ENCODE peak calls at places on chromosome 21, in nine cellular contexts. One of them, this sample, is unnamed.

GRCh38 chr21:38743772-38744529 is 61.8 kb upstream of the ETS2 start:
- DNase-seq in effector memory CD4-positive, alpha-beta T cell: no peak
- DNase-seq in neural progenitor cell: no peak
- DNase-seq in gastrocnemius medialis: no peak
- DNase-seq in CD8-positive, alpha-beta memory T cell: no peak
- DNase-seq in lower lobe of right lung: no peak
- DNase-seq in tibial artery: no peak
- DNase-seq in MM.1S: no peak
- DNase-seq in mesenchymal stem cell: peak; percentile 65
- DNase-seq in this sample: no peak

GRCh38 chr21:29359718-29360117 is 61.0 kb downstream of the BACH1 start:
- DNase-seq in effector memory CD4-positive, alpha-beta T cell: no peak
- DNase-seq in neural progenitor cell: no peak
- DNase-seq in gastrocnemius medialis: no peak
- DNase-seq in CD8-positive, alpha-beta memory T cell: no peak
- DNase-seq in lower lobe of right lung: no peak
- DNase-seq in tibial artery: no peak
- DNase-seq in MM.1S: no peak
- DNase-seq in mesenchymal stem cell: no peak
- DNase-seq in this sample: no peak

GRCh38 chr21:28069446-28069845 is 923.2 kb downstream of the LTN1 start:
- DNase-seq in effector memory CD4-positive, alpha-beta T cell: no peak
- DNase-seq in neural progenitor cell: peak; percentile 57
- DNase-seq in gastrocnemius medialis: no peak
- DNase-seq in CD8-positive, alpha-beta memory T cell: no peak
- DNase-seq in lower lobe of right lung: no peak
- DNase-seq in tibial artery: no peak
- DNase-seq in MM.1S: no peak
- DNase-seq in mesenchymal stem cell: peak; percentile 31
- DNase-seq in this sample: no peak

GRCh38 chr21:39000496-39000895 is 182.8 kb downstream of the PSMG1 start:
- DNase-seq in effector memory CD4-positive, alpha-beta T cell: no peak
- DNase-seq in neural progenitor cell: no peak
- DNase-seq in gastrocnemius medialis: no peak
- DNase-seq in CD8-positive, alpha-beta memory T cell: no peak
- DNase-seq in lower lobe of right lung: no peak
- DNase-seq in tibial artery: no peak
- DNase-seq in MM.1S: no peak
- DNase-seq in mesenchymal stem cell: peak; percentile 18
- DNase-seq in this sample: no peak

GRCh38 chr21:43827015-43827611 is 37.7 kb downstream of the RRP1 start:
- DNase-seq in effector memory CD4-positive, alpha-beta T cell: no peak
- DNase-seq in neural progenitor cell: no peak
- DNase-seq in gastrocnemius medialis: peak; percentile 81
- DNase-seq in CD8-positive, alpha-beta memory T cell: no peak
- DNase-seq in lower lobe of right lung: no peak
- DNase-seq in tibial artery: no peak
- DNase-seq in MM.1S: no peak
- DNase-seq in mesenchymal stem cell: peak; percentile 61
- DNase-seq in this sample: no peak

GRCh38 chr21:37474342-37474741 is 107.8 kb downstream of the DYRK1A start:
- DNase-seq in effector memory CD4-positive, alpha-beta T cell: no peak
- DNase-seq in neural progenitor cell: no peak
- DNase-seq in gastrocnemius medialis: no peak
- DNase-seq in CD8-positive, alpha-beta memory T cell: no peak
- DNase-seq in lower lobe of right lung: no peak
- DNase-seq in tibial artery: no peak
- DNase-seq in MM.1S: no peak
- DNase-seq in mesenchymal stem cell: no peak
- DNase-seq in this sample: no peak

GRCh38 chr21:44294391-44295162 is 5.3 kb upstream of the PFKL start:
- DNase-seq in effector memory CD4-positive, alpha-beta T cell: no peak
- DNase-seq in neural progenitor cell: no peak
- DNase-seq in gastrocnemius medialis: peak; percentile 37
- DNase-seq in CD8-positive, alpha-beta memory T cell: no peak
- DNase-seq in lower lobe of right lung: no peak
- DNase-seq in tibial artery: no peak
- DNase-seq in MM.1S: no peak
- DNase-seq in mesenchymal stem cell: no peak
- DNase-seq in this sample: no peak

GRCh38 chr21:43574741-43575465 is 84.4 kb downstream of the HSF2BP start:
- DNase-seq in effector memory CD4-positive, alpha-beta T cell: no peak
- DNase-seq in neural progenitor cell: no peak
- DNase-seq in gastrocnemius medialis: peak; percentile 39
- DNase-seq in CD8-positive, alpha-beta memory T cell: no peak
- DNase-seq in lower lobe of right lung: peak; percentile 70
- DNase-seq in tibial artery: peak; percentile 88
- DNase-seq in MM.1S: no peak
- DNase-seq in mesenchymal stem cell: no peak
- DNase-seq in this sample: peak; percentile 50

GRCh38 chr21:29601072-29601471 is 302.4 kb downstream of the BACH1 start:
- DNase-seq in effector memory CD4-positive, alpha-beta T cell: no peak
- DNase-seq in neural progenitor cell: no peak
- DNase-seq in gastrocnemius medialis: no peak
- DNase-seq in CD8-positive, alpha-beta memory T cell: no peak
- DNase-seq in lower lobe of right lung: no peak
- DNase-seq in tibial artery: no peak
- DNase-seq in MM.1S: no peak
- DNase-seq in mesenchymal stem cell: no peak
- DNase-seq in this sample: no peak

GRCh38 chr21:18114735-18115134 is 129.9 kb upstream of the CHODL start:
- DNase-seq in effector memory CD4-positive, alpha-beta T cell: no peak
- DNase-seq in neural progenitor cell: no peak
- DNase-seq in gastrocnemius medialis: no peak
- DNase-seq in CD8-positive, alpha-beta memory T cell: no peak
- DNase-seq in lower lobe of right lung: no peak
- DNase-seq in tibial artery: no peak
- DNase-seq in MM.1S: no peak
- DNase-seq in mesenchymal stem cell: peak; percentile 75
- DNase-seq in this sample: no peak

GRCh38 chr21:17461582-17461981 is 51.3 kb upstream of the CXADR start:
- DNase-seq in effector memory CD4-positive, alpha-beta T cell: no peak
- DNase-seq in neural progenitor cell: no peak
- DNase-seq in gastrocnemius medialis: no peak
- DNase-seq in CD8-positive, alpha-beta memory T cell: no peak
- DNase-seq in lower lobe of right lung: no peak
- DNase-seq in tibial artery: no peak
- DNase-seq in MM.1S: no peak
- DNase-seq in mesenchymal stem cell: peak; percentile 59
- DNase-seq in this sample: no peak

GRCh38 chr21:38380391-38381137 is 117.7 kb downstream of the ERG start:
- DNase-seq in effector memory CD4-positive, alpha-beta T cell: no peak
- DNase-seq in neural progenitor cell: no peak
- DNase-seq in gastrocnemius medialis: no peak
- DNase-seq in CD8-positive, alpha-beta memory T cell: no peak
- DNase-seq in lower lobe of right lung: no peak
- DNase-seq in tibial artery: no peak
- DNase-seq in MM.1S: no peak
- DNase-seq in mesenchymal stem cell: peak; percentile 28
- DNase-seq in this sample: no peak

GRCh38 chr21:23578027-23578426 is 2029.3 kb downstream of the MRPL39 start:
- DNase-seq in effector memory CD4-positive, alpha-beta T cell: no peak
- DNase-seq in neural progenitor cell: no peak
- DNase-seq in gastrocnemius medialis: no peak
- DNase-seq in CD8-positive, alpha-beta memory T cell: no peak
- DNase-seq in lower lobe of right lung: no peak
- DNase-seq in tibial artery: no peak
- DNase-seq in MM.1S: no peak
- DNase-seq in mesenchymal stem cell: no peak
- DNase-seq in this sample: no peak

GRCh38 chr21:18220498-18220897 is 24.1 kb upstream of the CHODL start:
- DNase-seq in effector memory CD4-positive, alpha-beta T cell: no peak
- DNase-seq in neural progenitor cell: no peak
- DNase-seq in gastrocnemius medialis: no peak
- DNase-seq in CD8-positive, alpha-beta memory T cell: no peak
- DNase-seq in lower lobe of right lung: no peak
- DNase-seq in tibial artery: no peak
- DNase-seq in MM.1S: no peak
- DNase-seq in mesenchymal stem cell: no peak
- DNase-seq in this sample: no peak

GRCh38 chr21:20308586-20308985 is 689.6 kb upstream of the NCAM2 start:
- DNase-seq in effector memory CD4-positive, alpha-beta T cell: no peak
- DNase-seq in neural progenitor cell: no peak
- DNase-seq in gastrocnemius medialis: no peak
- DNase-seq in CD8-positive, alpha-beta memory T cell: no peak
- DNase-seq in lower lobe of right lung: no peak
- DNase-seq in tibial artery: no peak
- DNase-seq in MM.1S: no peak
- DNase-seq in mesenchymal stem cell: no peak
- DNase-seq in this sample: no peak

GRCh38 chr21:43893536-43894205 is 28.6 kb downstream of the AGPAT3 start:
- DNase-seq in effector memory CD4-positive, alpha-beta T cell: no peak
- DNase-seq in neural progenitor cell: no peak
- DNase-seq in gastrocnemius medialis: no peak
- DNase-seq in CD8-positive, alpha-beta memory T cell: no peak
- DNase-seq in lower lobe of right lung: no peak
- DNase-seq in tibial artery: no peak
- DNase-seq in MM.1S: no peak
- DNase-seq in mesenchymal stem cell: no peak
- DNase-seq in this sample: no peak

GRCh38 chr21:31860851-31861250 is 12.0 kb upstream of the HUNK start:
- DNase-seq in effector memory CD4-positive, alpha-beta T cell: no peak
- DNase-seq in neural progenitor cell: no peak
- DNase-seq in gastrocnemius medialis: no peak
- DNase-seq in CD8-positive, alpha-beta memory T cell: no peak
- DNase-seq in lower lobe of right lung: no peak
- DNase-seq in tibial artery: no peak
- DNase-seq in MM.1S: no peak
- DNase-seq in mesenchymal stem cell: no peak
- DNase-seq in this sample: no peak
- H3K36me3 ChIP-seq in effector memory CD4-positive, alpha-beta T cell: no peaks in the 10 kb centered on the region
- H3K36me3 ChIP-seq in neural progenitor cell: no peaks in the 10 kb centered on the region
- H3K36me3 ChIP-seq in gastrocnemius medialis: no peaks in the 10 kb centered on the region
- H3K36me3 ChIP-seq in CD8-positive, alpha-beta memory T cell: no peaks in the 10 kb centered on the region
- H3K36me3 ChIP-seq in lower lobe of right lung: no peaks in the 10 kb centered on the region
- H3K36me3 ChIP-seq in tibial artery: no peaks in the 10 kb centered on the region
- H3K36me3 ChIP-seq in MM.1S: no peaks in the 10 kb centered on the region
- H3K36me3 ChIP-seq in mesenchymal stem cell: no peaks in the 10 kb centered on the region
- H3K36me3 ChIP-seq in this sample: no peaks in the 10 kb centered on the region

DNA sequence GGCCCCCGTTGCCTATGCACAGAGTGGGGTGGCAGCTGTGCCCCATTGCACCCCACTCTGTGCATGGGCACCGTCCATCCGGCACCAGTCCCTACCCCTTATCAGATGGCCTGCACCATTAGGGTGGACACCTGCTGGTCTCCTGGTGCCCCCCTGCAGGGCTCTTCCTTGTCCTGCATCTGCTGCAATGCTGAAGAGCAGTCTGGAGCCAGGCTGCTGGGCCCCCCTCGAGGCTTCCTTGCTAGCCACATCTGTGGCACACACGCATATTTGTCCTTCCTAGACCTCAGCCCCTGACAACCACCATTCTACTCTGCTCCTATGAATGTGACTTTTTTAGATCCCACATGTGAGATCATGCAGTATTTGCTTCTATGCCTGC is 56.4 kb downstream of the COL18A1 start:
- DNase-seq in effector memory CD4-positive, alpha-beta T cell: no peak
- DNase-seq in neural progenitor cell: no peak
- DNase-seq in gastrocnemius medialis: no peak
- DNase-seq in CD8-positive, alpha-beta memory T cell: no peak
- DNase-seq in lower lobe of right lung: no peak
- DNase-seq in tibial artery: no peak
- DNase-seq in MM.1S: no peak
- DNase-seq in mesenchymal stem cell: peak; percentile 20
- DNase-seq in this sample: no peak
- H3K36me3 ChIP-seq in effector memory CD4-positive, alpha-beta T cell: no peaks in the 10 kb centered on the region
- H3K36me3 ChIP-seq in neural progenitor cell: peaks cover 8% of the 10 kb centered on the region
- H3K36me3 ChIP-seq in gastrocnemius medialis: no peaks in the 10 kb centered on the region
- H3K36me3 ChIP-seq in CD8-positive, alpha-beta memory T cell: no peaks in the 10 kb centered on the region
- H3K36me3 ChIP-seq in lower lobe of right lung: no peaks in the 10 kb centered on the region
- H3K36me3 ChIP-seq in tibial artery: peaks cover 11% of the 10 kb centered on the region
- H3K36me3 ChIP-seq in MM.1S: no peaks in the 10 kb centered on the region
- H3K36me3 ChIP-seq in mesenchymal stem cell: peaks cover 77% of the 10 kb centered on the region
- H3K36me3 ChIP-seq in this sample: peaks cover 14% of the 10 kb centered on the region

GRCh38 chr21:45990049-45990711 is 8.6 kb downstream of the COL6A1 start:
- DNase-seq in effector memory CD4-positive, alpha-beta T cell: no peak
- DNase-seq in neural progenitor cell: no peak
- DNase-seq in gastrocnemius medialis: no peak
- DNase-seq in CD8-positive, alpha-beta memory T cell: no peak
- DNase-seq in lower lobe of right lung: peak; percentile 40
- DNase-seq in tibial artery: no peak
- DNase-seq in MM.1S: no peak
- DNase-seq in mesenchymal stem cell: no peak
- DNase-seq in this sample: peak; percentile 45
- H3K36me3 ChIP-seq in effector memory CD4-positive, alpha-beta T cell: no peaks in the 10 kb centered on the region
- H3K36me3 ChIP-seq in neural progenitor cell: no peaks in the 10 kb centered on the region
- H3K36me3 ChIP-seq in gastrocnemius medialis: no peaks in the 10 kb centered on the region
- H3K36me3 ChIP-seq in CD8-positive, alpha-beta memory T cell: no peaks in the 10 kb centered on the region
- H3K36me3 ChIP-seq in lower lobe of right lung: peaks cover 47% of the 10 kb centered on the region
- H3K36me3 ChIP-seq in tibial artery: peaks cover 82% of the 10 kb centered on the region
- H3K36me3 ChIP-seq in MM.1S: no peaks in the 10 kb centered on the region
- H3K36me3 ChIP-seq in mesenchymal stem cell: peaks cover 94% of the 10 kb centered on the region
- H3K36me3 ChIP-seq in this sample: no peaks in the 10 kb centered on the region

GRCh38 chr21:34795152-34796141 is 126.7 kb downstream of the CLIC6 start:
- DNase-seq in effector memory CD4-positive, alpha-beta T cell: no peak
- DNase-seq in neural progenitor cell: no peak
- DNase-seq in gastrocnemius medialis: peak; percentile 70
- DNase-seq in CD8-positive, alpha-beta memory T cell: no peak
- DNase-seq in lower lobe of right lung: no peak
- DNase-seq in tibial artery: no peak
- DNase-seq in MM.1S: no peak
- DNase-seq in mesenchymal stem cell: peak; percentile 93
- DNase-seq in this sample: peak; percentile 54

GRCh38 chr21:34797926-34798595 is 129.3 kb downstream of the CLIC6 start:
- DNase-seq in effector memory CD4-positive, alpha-beta T cell: no peak
- DNase-seq in neural progenitor cell: no peak
- DNase-seq in gastrocnemius medialis: no peak
- DNase-seq in CD8-positive, alpha-beta memory T cell: no peak
- DNase-seq in lower lobe of right lung: no peak
- DNase-seq in tibial artery: no peak
- DNase-seq in MM.1S: no peak
- DNase-seq in mesenchymal stem cell: peak; percentile 48
- DNase-seq in this sample: no peak

GRCh38 chr21:34796518-34797201 is 127.9 kb downstream of the CLIC6 start:
- DNase-seq in effector memory CD4-positive, alpha-beta T cell: no peak
- DNase-seq in neural progenitor cell: no peak
- DNase-seq in gastrocnemius medialis: peak; percentile 72
- DNase-seq in CD8-positive, alpha-beta memory T cell: no peak
- DNase-seq in lower lobe of right lung: no peak
- DNase-seq in tibial artery: no peak
- DNase-seq in MM.1S: no peak
- DNase-seq in mesenchymal stem cell: no peak
- DNase-seq in this sample: no peak

GRCh38 chr21:34799092-34799491 is 130.3 kb downstream of the CLIC6 start:
- DNase-seq in effector memory CD4-positive, alpha-beta T cell: no peak
- DNase-seq in neural progenitor cell: no peak
- DNase-seq in gastrocnemius medialis: no peak
- DNase-seq in CD8-positive, alpha-beta memory T cell: no peak
- DNase-seq in lower lobe of right lung: no peak
- DNase-seq in tibial artery: no peak
- DNase-seq in MM.1S: no peak
- DNase-seq in mesenchymal stem cell: no peak
- DNase-seq in this sample: no peak

GRCh38 chr21:34797202-34797527 is 128.4 kb downstream of the CLIC6 start:
- DNase-seq in effector memory CD4-positive, alpha-beta T cell: no peak
- DNase-seq in neural progenitor cell: no peak
- DNase-seq in gastrocnemius medialis: no peak
- DNase-seq in CD8-positive, alpha-beta memory T cell: no peak
- DNase-seq in lower lobe of right lung: no peak
- DNase-seq in tibial artery: no peak
- DNase-seq in MM.1S: no peak
- DNase-seq in mesenchymal stem cell: no peak
- DNase-seq in this sample: no peak
- H3K36me3 ChIP-seq in effector memory CD4-positive, alpha-beta T cell: peaks cover 78% of the 10 kb centered on the region
- H3K36me3 ChIP-seq in neural progenitor cell: no peaks in the 10 kb centered on the region
- H3K36me3 ChIP-seq in gastrocnemius medialis: no peaks in the 10 kb centered on the region
- H3K36me3 ChIP-seq in CD8-positive, alpha-beta memory T cell: peaks cover 59% of the 10 kb centered on the region
- H3K36me3 ChIP-seq in lower lobe of right lung: peaks cover 87% of the 10 kb centered on the region
- H3K36me3 ChIP-seq in tibial artery: no peaks in the 10 kb centered on the region
- H3K36me3 ChIP-seq in MM.1S: no peaks in the 10 kb centered on the region
- H3K36me3 ChIP-seq in mesenchymal stem cell: peaks cover 15% of the 10 kb centered on the region
- H3K36me3 ChIP-seq in this sample: no peaks in the 10 kb centered on the region